ENCODE peak calls at places on chromosomes 5 and 9, in five cellular contexts. One of them, this sample, is unnamed.

GRCh38 chr9:2257530-2257929 is 242.4 kb downstream of the SMARCA2 start:
- DNase-seq in neural crest cell: no peak
- DNase-seq in body of pancreas: no peak
- DNase-seq in H1: no peak
- DNase-seq in A549: no peak
- DNase-seq in this sample: no peak

GRCh38 chr5:1734271-1734907 is 65.2 kb downstream of the MRPL36 start:
- DNase-seq in A549: no peak
- DNase-seq in neural crest cell: no peak
- DNase-seq in H1: no peak
- DNase-seq in body of pancreas: no peak
- DNase-seq in this sample: no peak

GRCh38 chr5:123771715-123772114 is 259.7 kb downstream of the CSNK1G3 start:
- DNase-seq in body of pancreas: no peak
- DNase-seq in neural crest cell: no peak
- DNase-seq in H1: no peak
- DNase-seq in A549: no peak
- DNase-seq in this sample: no peak

GRCh38 chr5:14108170-14108996 is 34.8 kb upstream of the TRIO start:
- DNase-seq in H1: peak
- DNase-seq in body of pancreas: peak
- DNase-seq in neural crest cell: peak
- DNase-seq in A549: peak
- DNase-seq in this sample: peak

GRCh38 chr9:4666042-4666699 is at the start of gene SPATA6L:
- DNase-seq in body of pancreas: peak
- DNase-seq in H1: no peak
- DNase-seq in neural crest cell: peak
- DNase-seq in A549: peak
- DNase-seq in this sample: peak

GRCh38 chr5:130222638-130223037 is 318.4 kb downstream of the CHSY3 start:
- DNase-seq in neural crest cell: no peak
- DNase-seq in A549: no peak
- DNase-seq in body of pancreas: no peak
- DNase-seq in H1: no peak
- DNase-seq in this sample: no peak

GRCh38 chr9:136084191-136084944 is 10.7 kb downstream of the NACC2 start:
- DNase-seq in H1: no peak
- DNase-seq in body of pancreas: no peak
- DNase-seq in neural crest cell: no peak
- DNase-seq in A549: no peak
- DNase-seq in this sample: no peak

GRCh38 chr9:116074658-116075057 is 78.9 kb upstream of the PAPPA start:
- DNase-seq in A549: no peak
- DNase-seq in H1: no peak
- DNase-seq in neural crest cell: no peak
- DNase-seq in body of pancreas: no peak
- DNase-seq in this sample: no peak

GRCh38 chr5:178123987-178124925 is 6.6 kb upstream of the RMND5B start:
- DNase-seq in body of pancreas: peak
- DNase-seq in H1: no peak
- DNase-seq in A549: no peak
- DNase-seq in neural crest cell: no peak
- DNase-seq in this sample: peak

GRCh38 chr5:57382665-57383064 is 99.9 kb downstream of the ACTBL2 start:
- DNase-seq in A549: no peak
- DNase-seq in body of pancreas: no peak
- DNase-seq in H1: no peak
- DNase-seq in neural crest cell: no peak
- DNase-seq in this sample: no peak

GRCh38 chr5:57386958-57387357 is 95.7 kb downstream of the ACTBL2 start:
- DNase-seq in body of pancreas: no peak
- DNase-seq in H1: no peak
- DNase-seq in neural crest cell: no peak
- DNase-seq in A549: no peak
- DNase-seq in this sample: no peak

GRCh38 chr5:57383093-57383861 is 99.3 kb downstream of the ACTBL2 start:
- DNase-seq in H1: no peak
- DNase-seq in body of pancreas: no peak
- DNase-seq in A549: peak
- DNase-seq in neural crest cell: no peak
- DNase-seq in this sample: peak
- TF ChIP-seq CTCF in H1: no peak
- TF ChIP-seq CTCF in body of pancreas: no peak
- TF ChIP-seq CTCF in A549: peak
- TF ChIP-seq CTCF in neural crest cell: no peak
- TF ChIP-seq CTCF in this sample: peak

DNA sequence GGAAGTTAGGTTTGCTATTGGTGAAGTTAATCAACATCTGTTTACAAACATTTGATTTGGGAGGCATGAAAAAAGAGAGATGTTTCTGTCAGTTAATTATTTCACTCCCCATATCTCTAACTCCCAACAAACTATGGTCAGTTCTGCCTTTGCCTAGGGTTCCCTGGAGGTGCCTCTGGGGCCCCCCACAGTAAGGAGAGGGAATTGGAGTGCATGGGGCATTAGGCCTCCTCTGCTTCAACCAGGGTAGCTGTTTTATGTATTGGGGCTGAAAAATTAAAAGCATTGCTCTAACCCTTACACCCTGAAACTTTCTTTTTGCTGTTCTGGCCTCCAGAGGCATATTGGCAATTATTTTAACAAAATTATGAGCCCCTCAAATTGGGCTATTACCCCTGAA is 32.3 kb downstream of the RUSC2 start:
- DNase-seq in body of pancreas: no peak
- DNase-seq in neural crest cell: no peak
- DNase-seq in A549: no peak
- DNase-seq in H1: no peak
- DNase-seq in this sample: no peak
- TF ChIP-seq CTCF in body of pancreas: no peak
- TF ChIP-seq CTCF in neural crest cell: no peak
- TF ChIP-seq CTCF in A549: no peak
- TF ChIP-seq CTCF in H1: peak
- TF ChIP-seq CTCF in this sample: no peak

GRCh38 chr9:69744688-69745380 is 15.0 kb downstream of the PTAR1 start:
- DNase-seq in body of pancreas: no peak
- DNase-seq in H1: no peak
- DNase-seq in A549: no peak
- DNase-seq in neural crest cell: no peak
- DNase-seq in this sample: no peak

GRCh38 chr9:69748304-69748703 is 11.5 kb downstream of the PTAR1 start:
- DNase-seq in A549: no peak
- DNase-seq in neural crest cell: no peak
- DNase-seq in body of pancreas: no peak
- DNase-seq in H1: no peak
- DNase-seq in this sample: no peak

GRCh38 chr9:69746859-69747560 is 12.8 kb downstream of the PTAR1 start:
- DNase-seq in neural crest cell: no peak
- DNase-seq in A549: no peak
- DNase-seq in body of pancreas: no peak
- DNase-seq in H1: no peak
- DNase-seq in this sample: no peak

GRCh38 chr9:69743930-69744329 is 15.9 kb downstream of the PTAR1 start:
- DNase-seq in A549: no peak
- DNase-seq in body of pancreas: no peak
- DNase-seq in H1: no peak
- DNase-seq in neural crest cell: no peak
- DNase-seq in this sample: no peak

GRCh38 chr9:69745716-69746538 is 13.9 kb downstream of the PTAR1 start:
- DNase-seq in A549: no peak
- DNase-seq in H1: no peak
- DNase-seq in neural crest cell: no peak
- DNase-seq in body of pancreas: no peak
- DNase-seq in this sample: no peak
- TF ChIP-seq CTCF in A549: peak
- TF ChIP-seq CTCF in H1: no peak
- TF ChIP-seq CTCF in neural crest cell: peak
- TF ChIP-seq CTCF in body of pancreas: no peak
- TF ChIP-seq CTCF in this sample: no peak

GRCh38 chr5:181163487-181164075 is 16.2 kb downstream of the OR2V2 start:
- DNase-seq in body of pancreas: no peak
- DNase-seq in A549: no peak
- DNase-seq in neural crest cell: no peak
- DNase-seq in H1: no peak
- DNase-seq in this sample: no peak
- TF ChIP-seq CTCF in body of pancreas: no peak
- TF ChIP-seq CTCF in A549: no peak
- TF ChIP-seq CTCF in neural crest cell: no peak
- TF ChIP-seq CTCF in H1: no peak
- TF ChIP-seq CTCF in this sample: no peak

GRCh38 chr9:71624728-71625127 is 143.6 kb downstream of the CEMIP2 start:
- DNase-seq in H1: no peak
- DNase-seq in body of pancreas: no peak
- DNase-seq in neural crest cell: no peak
- DNase-seq in A549: no peak
- DNase-seq in this sample: no peak
- TF ChIP-seq CTCF in H1: no peak
- TF ChIP-seq CTCF in body of pancreas: no peak
- TF ChIP-seq CTCF in neural crest cell: no peak
- TF ChIP-seq CTCF in A549: no peak
- TF ChIP-seq CTCF in this sample: no peak

GRCh38 chr5:145811834-145812625 is 23.1 kb downstream of the PRELID2 start:
- DNase-seq in neural crest cell: no peak
- DNase-seq in H1: no peak
- DNase-seq in body of pancreas: no peak
- DNase-seq in A549: no peak
- DNase-seq in this sample: no peak
- TF ChIP-seq CTCF in neural crest cell: peak
- TF ChIP-seq CTCF in H1: no peak
- TF ChIP-seq CTCF in body of pancreas: no peak
- TF ChIP-seq CTCF in A549: peak
- TF ChIP-seq CTCF in this sample: no peak

GRCh38 chr5:173638126-173638525 is 21.7 kb upstream of the BOD1 start:
- DNase-seq in A549: no peak
- DNase-seq in H1: no peak
- DNase-seq in neural crest cell: no peak
- DNase-seq in body of pancreas: no peak
- DNase-seq in this sample: no peak

GRCh38 chr5:173638631-173639030 is 22.2 kb upstream of the BOD1 start:
- DNase-seq in neural crest cell: no peak
- DNase-seq in body of pancreas: no peak
- DNase-seq in H1: no peak
- DNase-seq in A549: no peak
- DNase-seq in this sample: no peak

GRCh38 chr5:173642191-173642816 is 25.9 kb upstream of the BOD1 start:
- DNase-seq in body of pancreas: no peak
- DNase-seq in H1: no peak
- DNase-seq in neural crest cell: no peak
- DNase-seq in A549: no peak
- DNase-seq in this sample: no peak

GRCh38 chr5:173641171-173641570 is 24.7 kb upstream of the BOD1 start:
- DNase-seq in H1: no peak
- DNase-seq in body of pancreas: no peak
- DNase-seq in A549: no peak
- DNase-seq in neural crest cell: no peak
- DNase-seq in this sample: no peak

GRCh38 chr5:173640166-173640804 is 23.8 kb upstream of the BOD1 start:
- DNase-seq in body of pancreas: no peak
- DNase-seq in neural crest cell: no peak
- DNase-seq in A549: no peak
- DNase-seq in H1: no peak
- DNase-seq in this sample: no peak
- TF ChIP-seq CTCF in body of pancreas: peak
- TF ChIP-seq CTCF in neural crest cell: no peak
- TF ChIP-seq CTCF in A549: no peak
- TF ChIP-seq CTCF in H1: no peak
- TF ChIP-seq CTCF in this sample: no peak

GRCh38 chr9:22040760-22041159 is 31.7 kb upstream of the CDKN2B start:
- DNase-seq in body of pancreas: no peak
- DNase-seq in neural crest cell: no peak
- DNase-seq in H1: no peak
- DNase-seq in A549: no peak
- DNase-seq in this sample: no peak
- TF ChIP-seq CTCF in body of pancreas: no peak
- TF ChIP-seq CTCF in neural crest cell: no peak
- TF ChIP-seq CTCF in H1: no peak
- TF ChIP-seq CTCF in A549: no peak
- TF ChIP-seq CTCF in this sample: no peak

DNA sequence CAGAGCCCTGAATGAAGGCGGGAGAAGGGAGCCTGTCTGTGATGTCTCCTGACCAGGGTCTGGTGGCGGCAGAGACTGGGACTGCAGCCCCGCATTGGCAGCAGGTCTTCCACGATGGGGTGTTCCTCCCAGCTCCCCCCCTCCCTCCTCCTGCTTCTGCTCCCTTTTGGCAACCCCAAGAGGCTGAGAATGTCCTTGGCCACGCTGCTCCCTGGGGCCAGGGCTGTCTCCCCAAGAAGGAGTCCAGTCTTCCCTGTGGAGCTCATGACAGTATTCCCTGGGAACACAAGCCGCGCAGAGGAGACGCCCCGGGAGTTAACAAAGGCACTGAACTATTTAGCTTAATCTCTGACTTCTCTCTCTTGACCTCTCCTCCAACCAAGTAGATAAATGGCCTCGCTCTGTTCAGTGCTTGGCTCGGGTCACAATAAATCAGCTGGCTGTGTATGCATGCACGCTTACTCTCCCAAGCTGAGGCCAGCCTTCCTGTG is 84.0 kb upstream of the NEURL1B start:
- DNase-seq in H1: no peak
- DNase-seq in body of pancreas: peak
- DNase-seq in neural crest cell: no peak
- DNase-seq in A549: no peak
- DNase-seq in this sample: no peak
- TF ChIP-seq CTCF in H1: no peak
- TF ChIP-seq CTCF in body of pancreas: no peak
- TF ChIP-seq CTCF in neural crest cell: no peak
- TF ChIP-seq CTCF in A549: no peak
- TF ChIP-seq CTCF in this sample: no peak

GRCh38 chr5:152592416-152592815 is 187.3 kb upstream of the NMUR2 start:
- DNase-seq in H1: no peak
- DNase-seq in neural crest cell: no peak
- DNase-seq in body of pancreas: no peak
- DNase-seq in A549: no peak
- DNase-seq in this sample: no peak
- TF ChIP-seq CTCF in H1: no peak
- TF ChIP-seq CTCF in neural crest cell: peak
- TF ChIP-seq CTCF in body of pancreas: no peak
- TF ChIP-seq CTCF in A549: no peak
- TF ChIP-seq CTCF in this sample: no peak

This sample was measured in Calu3.